ENCODE peak calls at places on chromosomes 2 and 18, in seven cellular contexts. W, S, N, V, C, M and H are unnamed samples.

GRCh38 chr2:30178618-30179404 is 32.0 kb downstream of the YPEL5 start:
- DNase-seq in M (peak; percentile 76), N (peak; percentile 86), S (peak; percentile 63), V (no peak), W (no peak), C (peak; percentile 82), H (no peak)

GRCh38 chr2:80510716-80511115 is 206.2 kb upstream of the LRRTM1 start:
- DNase-seq in W (no peak), V (no peak), M (no peak), C (no peak), S (no peak), N (no peak), H (no peak)

GRCh38 chr2:35428548-35428947 is 927.0 kb upstream of the CRIM1 start:
- DNase-seq in S (no peak), N (no peak), W (no peak), V (peak; percentile 89), M (peak; percentile 21), C (peak; percentile 18), H (no peak)

GRCh38 chr2:170817247-170817998 is 736 bp downstream of the GAD1 start:
- DNase-seq in W (no peak), N (peak; percentile 60), M (peak; percentile 23), S (no peak), C (peak; percentile 38), V (peak; percentile 81), H (no peak)

GRCh38 chr2:109217362-109218086 is 88.5 kb downstream of the SH3RF3 start:
- DNase-seq in V (peak; percentile 17), W (no peak), C (peak; percentile 91), N (peak; percentile 96), S (no peak), M (peak; percentile 94), H (peak; percentile 96)

GRCh38 chr2:202555354-202555753 is 79.4 kb upstream of the FAM117B start:
- DNase-seq in S (no peak), N (no peak), V (no peak), M (no peak), W (no peak), C (no peak), H (no peak)

GRCh38 chr18:5543036-5543671 is 643 bp downstream of the EPB41L3 start:
- DNase-seq in C (no peak), W (no peak), M (no peak), N (peak; percentile 31), V (peak; percentile 83), S (no peak), H (no peak)

GRCh38 chr18:23871410-23871809 is 143.1 kb upstream of the TTC39C start:
- DNase-seq in M (peak; percentile 10), W (peak; percentile 61), C (peak; percentile 45), V (no peak), N (no peak), S (no peak), H (no peak)

GRCh38 chr2:166091439-166091838 is 36.4 kb downstream of the SCN1A start:
- DNase-seq in W (no peak), N (peak; percentile 24), V (no peak), C (peak; percentile 49), M (peak; percentile 62), S (no peak), H (no peak)

GRCh38 chr2:241822264-241822623 is 13.3 kb downstream of the NEU4 start:
- DNase-seq in C (no peak), N (no peak), M (no peak), S (no peak), W (no peak), V (no peak), H (no peak)

DNA sequence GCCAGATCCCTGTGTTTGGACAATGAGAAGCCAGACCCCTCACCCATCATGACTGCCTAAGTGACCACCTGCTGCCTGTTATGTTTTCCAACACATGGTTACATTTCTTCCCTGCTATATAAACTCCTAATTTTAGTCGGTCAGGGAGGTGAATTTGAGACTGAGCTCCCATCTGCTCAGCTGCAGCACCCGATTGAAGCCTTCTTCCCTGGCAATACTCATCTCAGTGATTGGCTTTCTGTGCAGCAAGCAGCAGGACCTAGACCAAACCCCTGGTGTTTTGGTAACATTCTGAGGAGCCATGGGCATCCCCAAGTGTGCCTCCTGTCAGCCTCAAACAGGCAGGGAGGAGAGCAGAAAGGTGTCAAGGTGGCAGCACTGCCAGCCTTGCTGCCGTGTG is 141.2 kb downstream of the CD8B2 start:
- DNase-seq in S (no peak), M (no peak), N (no peak), C (no peak), V (no peak), W (no peak), H (no peak)
- TF ChIP-seq CTCF in S (no peak), M (no peak), N (no peak), C (no peak), V (no peak), W (no peak), H (no peak)

GRCh38 chr2:54279385-54279784 is 23.4 kb upstream of the TSPYL6 start:
- DNase-seq in V (peak; percentile 59), S (no peak), N (no peak), W (no peak), C (no peak), M (no peak), H (no peak)
- TF ChIP-seq CTCF in V (peak; percentile 69), S (no peak), N (peak; percentile 15), W (no peak), C (peak; percentile 34), M (peak; percentile 42), H (peak; percentile 35)

GRCh38 chr18:59839241-59839640 is 60.6 kb upstream of the PMAIP1 start:
- DNase-seq in W (no peak), V (no peak), C (no peak), M (no peak), S (no peak), N (no peak), H (no peak)

GRCh38 chr18:59842947-59843346 is 56.8 kb upstream of the PMAIP1 start:
- DNase-seq in M (no peak), W (no peak), S (no peak), C (no peak), V (no peak), N (no peak), H (no peak)

GRCh38 chr18:59837586-59837985 is 62.2 kb upstream of the PMAIP1 start:
- DNase-seq in N (peak; percentile 79), S (no peak), W (no peak), M (peak; percentile 78), C (peak; percentile 77), V (peak; percentile 80), H (peak; percentile 59)

GRCh38 chr18:59835656-59836379 is 64.0 kb upstream of the PMAIP1 start:
- DNase-seq in S (no peak), V (peak; percentile 78), N (no peak), M (peak; percentile 45), W (no peak), C (peak; percentile 19), H (no peak)

DNA sequence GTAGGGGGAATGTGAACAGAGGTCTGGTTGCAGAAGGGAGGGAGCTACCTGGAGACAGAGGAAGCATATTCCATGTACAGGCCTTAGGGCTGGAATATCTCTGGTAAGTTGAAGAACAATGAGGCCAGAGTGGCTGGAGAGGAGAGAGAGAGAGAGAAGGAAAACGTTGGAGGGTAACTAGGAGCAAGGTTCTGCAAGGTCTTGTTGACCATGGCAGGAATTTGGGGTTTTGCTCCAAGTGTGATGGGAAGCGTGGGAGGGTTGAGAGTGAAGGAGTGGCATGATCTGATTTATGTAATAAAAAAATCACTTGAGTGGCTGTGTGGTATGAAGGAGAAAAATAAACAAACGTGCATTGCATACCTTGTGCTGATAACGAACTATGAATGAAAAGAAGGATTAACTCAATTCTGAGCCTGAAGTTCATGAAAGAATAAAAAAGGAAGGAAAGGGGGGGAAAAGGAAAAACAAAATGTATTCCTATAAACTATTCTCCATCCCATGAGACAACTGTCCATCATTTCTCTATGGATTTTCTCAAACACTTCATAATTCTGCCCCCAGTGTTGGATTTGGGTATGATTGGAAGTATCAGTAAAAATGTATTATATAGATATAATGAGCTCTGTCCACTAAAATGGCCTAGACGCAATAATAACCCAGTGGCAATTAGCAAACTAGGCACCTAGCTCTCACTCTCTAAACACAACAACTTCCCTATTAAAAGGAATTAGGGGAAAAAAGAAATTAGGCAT is 59.7 kb upstream of the PMAIP1 start:
- DNase-seq in W (no peak), C (no peak), V (no peak), M (peak; percentile 21), S (no peak), N (peak; percentile 24), H (no peak)
- TF ChIP-seq CTCF in W (peak; percentile 1), C (peak; percentile 13), V (peak; percentile 41), M (peak; percentile 40), S (no peak), N (no peak), H (no peak)

GRCh38 chr2:217553689-217554088 is 449.1 kb downstream of the TNS1 start:
- DNase-seq in W (no peak), N (no peak), C (no peak), S (no peak), V (no peak), M (no peak), H (no peak)

GRCh38 chr2:217553202-217553601 is 449.6 kb downstream of the TNS1 start:
- DNase-seq in M (no peak), C (no peak), V (peak; percentile 52), W (no peak), N (no peak), S (no peak), H (no peak)

GRCh38 chr2:217559084-217559483 is 443.7 kb downstream of the TNS1 start:
- DNase-seq in C (no peak), W (no peak), N (no peak), V (no peak), S (no peak), M (no peak), H (no peak)

GRCh38 chr2:217552081-217552480 is 450.7 kb downstream of the TNS1 start:
- DNase-seq in N (no peak), W (no peak), M (no peak), V (peak; percentile 57), S (no peak), C (no peak), H (no peak)

DNA sequence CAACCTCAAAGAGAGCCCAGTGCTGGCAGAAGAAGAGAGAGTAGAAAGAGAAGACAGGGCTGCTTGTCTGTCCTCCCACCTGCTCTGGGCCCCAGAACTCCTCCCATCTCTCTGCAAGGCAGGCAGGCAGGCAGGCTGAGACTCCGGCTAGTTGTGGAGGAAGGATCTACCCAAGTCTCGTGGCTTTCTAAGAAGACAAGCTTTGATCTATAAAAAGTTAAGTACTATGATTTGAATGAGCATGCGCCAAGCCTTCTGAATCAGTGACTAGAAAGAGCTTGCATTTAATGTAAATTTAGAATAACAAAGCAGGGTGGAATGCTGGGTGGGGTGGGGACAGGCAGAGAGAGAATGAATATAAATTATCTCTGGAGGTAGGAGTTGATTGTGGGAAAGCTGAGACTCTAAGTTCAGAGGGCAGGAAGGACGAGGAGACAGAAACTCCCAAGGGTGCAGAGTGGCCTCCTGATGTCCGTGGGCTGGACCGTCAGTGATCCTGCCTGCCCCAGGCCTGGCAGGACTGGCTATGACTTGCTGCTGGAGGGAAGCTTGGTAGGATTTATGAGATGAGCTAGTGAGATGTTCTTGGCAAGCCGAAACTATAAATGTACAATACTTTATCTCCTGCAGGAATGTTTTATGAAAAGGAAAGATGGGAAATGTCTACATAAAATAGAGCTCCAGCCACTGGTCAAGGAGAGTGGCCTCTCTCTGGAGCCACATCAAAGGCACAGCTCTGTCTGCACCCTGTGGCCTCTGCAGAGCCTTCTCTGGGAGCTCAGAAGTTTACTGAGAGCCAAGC is 447.5 kb downstream of the TNS1 start:
- DNase-seq in S (peak; percentile 63), C (no peak), M (peak; percentile 2), W (no peak), N (peak; percentile 14), V (peak; percentile 77), H (no peak)
- TF ChIP-seq CTCF in S (no peak), C (no peak), M (no peak), W (no peak), N (no peak), V (no peak), H (no peak)